ENCODE peak calls at places on chromosomes 12 and 14, in four cellular contexts. Q is lower lobe of right lung, N is H9, T is hepatocyte. C is an unnamed sample.

GRCh38 chr12:8026282-8026637 is 6.3 kb upstream of the FOXJ2 start:
- DNase-seq in N (no peak), T (no peak), Q (no peak), C (no peak)

GRCh38 chr14:92421756-92422155 is 91.8 kb upstream of the RIN3 start:
- DNase-seq in Q (no peak), N (no peak), T (peak; percentile 26), C (no peak)

GRCh38 chr14:65019944-65020566 is 33.4 kb downstream of the FNTB start:
- DNase-seq in T (peak; percentile 79), Q (no peak), N (peak; percentile 42), C (no peak)

GRCh38 chr14:72898448-72898847 is 4.5 kb upstream of the DPF3 start:
- DNase-seq in T (no peak), Q (no peak), N (no peak), C (no peak)

GRCh38 chr14:75250800-75251199 is 27.8 kb upstream of the FOS start:
- DNase-seq in Q (no peak), T (no peak), N (no peak), C (no peak)

GRCh38 chr12:44628180-44628579 is 247.9 kb downstream of the NELL2 start:
- DNase-seq in T (no peak), N (no peak), Q (no peak), C (no peak)

GRCh38 chr14:58078471-58078870 is 73.5 kb downstream of the ARMH4 start:
- DNase-seq in T (no peak), N (no peak), Q (no peak), C (no peak)

GRCh38 chr14:21350539-21350938 is 33.3 kb downstream of the SUPT16H start:
- DNase-seq in T (no peak), N (no peak), Q (no peak), C (no peak)

GRCh38 chr12:120687570-120688289 is 781 bp downstream of the MLEC start:
- DNase-seq in Q (peak; percentile 59), N (no peak), T (peak; percentile 54), C (peak; percentile 13)

GRCh38 chr12:12010277-12011031 is 60.3 kb upstream of the BCL2L14 start:
- DNase-seq in N (no peak), T (no peak), Q (peak; percentile 70), C (no peak)

GRCh38 chr12:1171657-1172056 is 180.6 kb downstream of the ERC1 start:
- DNase-seq in T (no peak), N (no peak), Q (no peak), C (no peak)

GRCh38 chr14:88346048-88346639 is 23.1 kb upstream of the KCNK10 start:
- DNase-seq in N (no peak), T (peak; percentile 36), Q (no peak), C (no peak)

GRCh38 chr12:69108024-69108423 is 131.3 kb upstream of the CPSF6 start:
- DNase-seq in T (no peak), N (no peak), Q (no peak), C (no peak)

GRCh38 chr14:34003052-34003668 is 52.3 kb upstream of the EGLN3 start:
- DNase-seq in N (no peak), Q (no peak), T (peak; percentile 8), C (no peak)

GRCh38 chr12:124754949-124755800 is 108.5 kb downstream of the SCARB1 start:
- DNase-seq in Q (peak; percentile 94), T (peak; percentile 70), N (peak; percentile 64), C (no peak)

GRCh38 chr14:58899317-58899713 is 261.6 kb downstream of the DACT1 start:
- DNase-seq in Q (no peak), T (no peak), N (no peak), C (peak; percentile 80)

GRCh38 chr12:120853188-120853587 is 51.0 kb downstream of the SPPL3 start:
- DNase-seq in T (no peak), N (no peak), Q (no peak), C (no peak)

GRCh38 chr12:953776-954175 is 4.3 kb upstream of the RAD52 start:
- DNase-seq in T (no peak), N (no peak), Q (no peak), C (peak; percentile 60)

GRCh38 chr12:467591-467990 is 7.9 kb downstream of the B4GALNT3 start:
- DNase-seq in N (no peak), Q (no peak), T (no peak), C (peak; percentile 87)

GRCh38 chr14:105841022-105842009 is 314.9 kb downstream of the TMEM121 start:
- DNase-seq in T (no peak), N (peak; percentile 5), Q (no peak), C (no peak)

GRCh38 chr12:2606186-2606910 is 188.4 kb upstream of the FKBP4 start:
- DNase-seq in T (no peak), N (no peak), Q (no peak), C (no peak)

GRCh38 chr14:104794641-104795467 is 694 bp downstream of the AKT1 start:
- DNase-seq in T (peak; percentile 60), Q (peak; percentile 64), N (peak; percentile 49), C (no peak)

GRCh38 chr14:33793711-33794110 is 157.2 kb downstream of the EGLN3 start:
- DNase-seq in N (no peak), Q (no peak), T (no peak), C (no peak)

GRCh38 chr12:105738036-105738435 is 400.7 kb downstream of the NUAK1 start:
- DNase-seq in T (no peak), N (no peak), Q (no peak), C (no peak)

GRCh38 chr12:48126953-48127630 is 7.9 kb downstream of the PFKM start:
- DNase-seq in T (no peak), N (no peak), Q (no peak), C (no peak)

GRCh38 chr14:101118746-101119610 is 215.5 kb upstream of the RTL1 start:
- DNase-seq in T (no peak), Q (no peak), N (no peak), C (no peak)

GRCh38 chr12:48827026-48827425 is 8.7 kb downstream of the CACNB3 start:
- DNase-seq in T (no peak), Q (no peak), N (no peak), C (no peak)

GRCh38 chr12:14958361-14959125 is 2.9 kb downstream of the ARHGDIB start:
- DNase-seq in N (no peak), Q (no peak), T (no peak), C (no peak)

GRCh38 chr12:107145397-107145796 is 52.0 kb upstream of the CRY1 start:
- DNase-seq in T (no peak), Q (no peak), N (no peak), C (peak; percentile 25)

GRCh38 chr12:125436686-125437085 is 371.5 kb downstream of the AACS start:
- DNase-seq in T (no peak), Q (no peak), N (no peak), C (no peak)

GRCh38 chr12:67222302-67222701 is 46.9 kb upstream of the CAND1 start:
- DNase-seq in T (peak; percentile 15), N (no peak), Q (no peak), C (peak; percentile 42)

GRCh38 chr14:72451081-72451972 is 442.6 kb downstream of the DPF3 start:
- DNase-seq in T (no peak), Q (no peak), N (no peak), C (no peak)

GRCh38 chr14:61153436-61153835 is 127.7 kb downstream of the TMEM30B start:
- DNase-seq in N (no peak), T (peak; percentile 32), Q (no peak), C (no peak)

GRCh38 chr12:73226585-73226984 is 954.4 kb downstream of the TRHDE start:
- DNase-seq in T (no peak), Q (no peak), N (no peak), C (no peak)

DNA sequence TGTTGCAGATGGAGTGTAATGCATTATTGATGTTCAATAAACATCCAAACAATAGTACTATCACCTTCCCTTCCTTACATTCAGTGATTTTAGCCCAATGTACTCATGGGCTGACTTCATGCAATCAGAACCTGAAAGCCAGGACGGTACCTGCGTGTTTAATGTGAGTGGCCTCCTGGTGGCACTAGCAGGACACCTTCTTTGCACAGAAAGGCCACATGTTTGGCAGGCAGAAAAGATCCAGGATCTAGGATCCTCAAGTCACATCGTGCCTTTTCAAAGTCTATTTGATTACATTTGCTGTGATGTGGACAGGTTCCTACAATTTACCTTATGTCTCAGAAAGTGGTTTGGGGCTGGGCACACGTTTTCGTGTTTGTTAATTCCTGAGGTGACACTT is 82.9 kb downstream of the NEDD1 start:
- DNase-seq in N (peak; percentile 68), T (peak; percentile 26), Q (no peak), C (peak; percentile 25)
- H3K27me3 ChIP-seq in N (no peaks in the 10 kb centered on the region), T (peaks cover 17% of the 10 kb centered on the region), Q (no peaks in the 10 kb centered on the region), C (peaks cover 14% of the 10 kb centered on the region)

GRCh38 chr12:102543494-102543893 is 63.1 kb upstream of the IGF1 start:
- DNase-seq in Q (no peak), N (no peak), T (no peak), C (no peak)
- TF ChIP-seq CTCF in Q (no peak), N (peak; percentile 52), T (no peak), C (no peak)

GRCh38 chr12:54195736-54196347 is 7.1 kb upstream of the SMUG1 start:
- DNase-seq in Q (peak; percentile 73), T (peak; percentile 73), N (no peak), C (no peak)
- H3K4me1 ChIP-seq in Q (no peaks in the 10 kb centered on the region), T (peaks cover 21% of the 10 kb centered on the region), N (peaks cover 2% of the 10 kb centered on the region), C (peaks cover 9% of the 10 kb centered on the region)

GRCh38 chr12:6044082-6044481 is 80.4 kb downstream of the VWF start:
- DNase-seq in Q (no peak), N (no peak), T (no peak), C (no peak)

GRCh38 chr12:6047249-6048227 is 76.9 kb downstream of the VWF start:
- DNase-seq in Q (no peak), T (peak; percentile 44), N (no peak), C (no peak)

GRCh38 chr12:6046511-6047180 is 77.8 kb downstream of the VWF start:
- DNase-seq in T (no peak), N (no peak), Q (no peak), C (no peak)

GRCh38 chr12:6042447-6042846 is 82.0 kb downstream of the VWF start:
- DNase-seq in N (no peak), T (no peak), Q (no peak), C (no peak)

GRCh38 chr12:6045438-6045837 is 79.0 kb downstream of the VWF start:
- DNase-seq in N (no peak), Q (no peak), T (no peak), C (no peak)
- H3K27me3 ChIP-seq in N (no peaks in the 10 kb centered on the region), Q (no peaks in the 10 kb centered on the region), T (no peaks in the 10 kb centered on the region), C (peaks cover 4% of the 10 kb centered on the region)